ENCODE peak calls at places on chromosomes 6 and 20, in seven cellular contexts. B is tibial nerve, F is lower leg skin, I is Peyer's patch, Z is prostate gland, L is spleen, Y is uterus. N is an unnamed sample.

GRCh38 chr20:22579711-22580697 is 4.4 kb downstream of the FOXA2 start:
- DNase-seq in B (no peak), F (no peak), I (no peak), Z (no peak), L (no peak), Y (no peak), N (no peak)

GRCh38 chr6:28977351-28978136 is 27.6 kb downstream of the ZNF311 start:
- DNase-seq in B (no peak), F (no peak), I (no peak), Z (no peak), L (peak), Y (no peak), N (no peak)

GRCh38 chr6:90286884-90287488 is 9.7 kb downstream of the BACH2 start:
- DNase-seq in B (no peak), F (no peak), I (peak), Z (peak), L (no peak), Y (peak), N (peak)

GRCh38 chr20:25249198-25249931 is 1.5 kb downstream of the PYGB start:
- DNase-seq in B (no peak), F (no peak), I (no peak), Z (peak), L (no peak), Y (no peak), N (peak)

GRCh38 chr6:148251286-148251685 is 91.4 kb upstream of the SASH1 start:
- DNase-seq in B (no peak), F (no peak), I (no peak), Z (no peak), L (no peak), Y (no peak), N (no peak)

GRCh38 chr20:25039697-25040437 is 18.1 kb downstream of the ACSS1 start:
- DNase-seq in B (peak), F (peak), I (no peak), Z (peak), L (peak), Y (peak), N (peak)

GRCh38 chr6:134964451-134965203 is 14.7 kb upstream of the ALDH8A1 start:
- DNase-seq in B (no peak), F (no peak), I (no peak), Z (no peak), L (no peak), Y (no peak), N (no peak)

GRCh38 chr6:14316911-14317535 is 199.5 kb downstream of the CD83 start:
- DNase-seq in B (no peak), F (no peak), I (peak), Z (peak), L (no peak), Y (no peak), N (no peak)

GRCh38 chr6:110523461-110524021 is 47.1 kb upstream of the SLC22A16 start:
- DNase-seq in B (no peak), F (no peak), I (no peak), Z (no peak), L (no peak), Y (no peak), N (no peak)

GRCh38 chr20:9969626-9970025 is 65.2 kb upstream of the ANKEF1 start:
- DNase-seq in B (no peak), F (no peak), I (no peak), Z (no peak), L (no peak), Y (no peak), N (no peak)

GRCh38 chr20:57620274-57620990 is at the start of gene ZBP1:
- DNase-seq in B (no peak), F (no peak), I (peak), Z (peak), L (peak), Y (no peak), N (peak)

GRCh38 chr20:57619053-57619831 is 984 bp downstream of the ZBP1 start:
- DNase-seq in B (no peak), F (peak), I (peak), Z (no peak), L (peak), Y (no peak), N (peak)

GRCh38 chr20:57618091-57618765 is 2.0 kb downstream of the ZBP1 start:
- DNase-seq in B (no peak), F (no peak), I (peak), Z (peak), L (peak), Y (no peak), N (peak)

GRCh38 chr20:57617079-57617795 is 3.0 kb downstream of the ZBP1 start:
- DNase-seq in B (no peak), F (no peak), I (peak), Z (no peak), L (peak), Y (no peak), N (no peak)

DNA sequence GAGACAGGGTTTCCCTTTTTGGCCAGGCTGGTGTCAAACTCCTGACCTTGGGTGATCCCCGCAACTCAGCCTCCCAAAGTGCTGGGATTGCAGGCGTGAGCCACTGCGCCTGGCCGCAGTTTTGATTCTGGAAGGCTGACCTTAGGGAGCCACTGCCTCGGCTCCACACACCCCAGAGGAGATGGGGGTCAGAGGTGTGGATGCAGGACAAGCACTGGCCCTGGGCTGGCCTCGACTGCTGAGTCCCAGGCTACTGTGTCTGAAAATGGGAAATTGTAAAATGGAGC is 1.5 kb downstream of the ZBP1 start:
- DNase-seq in B (no peak), F (no peak), I (no peak), Z (no peak), L (no peak), Y (no peak), N (no peak)
- H3K4me3 ChIP-seq in B (no peak), F (no peak), I (peak), Z (no peak), L (peak), Y (no peak), N (no peak)

DNA sequence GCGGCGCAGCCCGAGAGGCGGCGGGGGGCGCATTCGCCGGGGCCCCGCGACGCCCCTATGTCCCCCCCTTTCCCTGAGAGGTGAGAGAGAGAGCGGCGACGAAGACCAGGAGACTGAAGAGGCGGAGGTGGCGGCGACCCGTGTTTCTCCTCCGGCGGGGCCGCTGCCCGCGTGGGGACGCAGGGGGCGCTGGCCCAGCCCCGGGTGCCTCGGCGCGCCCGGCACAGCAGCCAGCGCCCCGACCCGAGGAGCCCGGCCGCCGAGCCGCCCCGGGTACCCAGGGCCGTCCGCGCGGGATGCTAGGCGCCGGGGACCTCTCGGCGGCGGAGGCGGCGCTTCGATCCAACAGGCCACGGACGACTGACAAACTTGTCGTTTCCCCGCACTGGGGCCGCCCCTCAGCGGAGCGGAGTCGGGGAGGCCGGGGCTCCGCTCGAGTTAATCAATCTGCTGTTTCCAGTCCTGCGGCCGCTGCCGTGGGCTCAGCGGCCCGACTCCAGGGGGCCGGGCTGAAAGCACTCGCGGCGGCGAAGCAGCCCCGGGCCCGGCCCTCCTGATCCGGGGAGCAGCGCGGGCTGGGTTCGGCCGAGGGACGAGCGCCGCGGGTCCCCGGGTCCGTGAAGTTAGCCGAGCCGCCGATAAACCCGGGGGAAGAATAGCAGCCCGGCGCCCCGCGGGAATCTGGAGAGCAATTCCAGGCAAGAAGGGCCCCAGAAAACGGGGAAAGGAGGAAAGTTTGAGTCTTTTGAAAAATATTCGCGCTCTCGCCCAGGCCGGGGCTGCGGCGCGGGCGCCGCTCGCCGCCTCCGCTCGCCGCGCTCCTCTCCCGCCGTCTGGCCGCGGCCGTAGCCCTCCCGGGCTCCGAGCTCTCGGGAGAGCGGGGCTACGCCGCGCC is 595 bp downstream of the MDGA1 start:
- DNase-seq in B (peak), F (no peak), I (peak), Z (no peak), L (peak), Y (no peak), N (no peak)
- TF ChIP-seq POLR2A in B (no peak), F (no peak), I (no peak), Z (no peak), L (no peak), Y (no peak), N (no peak)

DNA sequence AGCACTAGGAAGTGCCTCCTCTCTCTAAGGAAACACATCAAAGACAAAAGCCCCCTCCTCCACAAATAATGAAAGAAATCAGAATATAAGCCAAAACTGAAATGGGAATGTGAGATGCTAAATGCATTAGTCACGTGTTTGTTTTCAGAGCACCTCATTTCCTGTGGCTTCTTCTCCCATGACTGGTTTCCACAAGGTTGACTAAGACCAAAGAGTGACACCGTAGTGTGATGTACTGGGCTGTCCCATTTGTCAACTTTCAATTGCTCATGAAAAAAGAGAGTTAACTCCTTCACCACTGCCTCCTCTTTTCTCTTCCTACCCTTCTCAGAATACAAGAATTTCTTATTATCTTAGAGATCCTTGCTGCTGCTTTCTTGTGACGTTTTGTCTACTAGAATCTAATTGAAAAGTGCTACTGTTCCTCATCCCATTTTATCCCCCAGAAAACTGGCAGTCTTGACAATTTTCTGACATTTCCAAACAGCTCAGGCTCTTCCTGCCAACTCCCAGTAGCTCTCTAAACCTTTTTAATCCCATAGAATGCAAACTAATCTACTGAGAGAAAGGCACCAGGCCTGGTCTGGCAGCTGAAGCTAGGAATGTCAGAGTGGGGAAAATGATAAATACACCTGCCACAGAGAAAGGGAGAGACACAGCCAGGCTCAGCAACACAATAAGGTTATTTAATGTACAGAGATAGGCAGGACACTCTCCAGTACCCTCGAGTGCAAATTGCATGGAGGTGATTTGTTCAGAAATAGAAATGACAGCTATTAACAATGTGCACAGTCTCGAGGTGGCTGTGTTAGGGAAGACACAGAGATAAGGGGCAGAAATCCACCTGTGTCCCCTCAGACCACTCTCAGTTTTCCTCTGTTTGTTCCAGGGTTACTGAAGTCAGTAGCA is 671.7 kb upstream of the NRSN1 start:
- DNase-seq in B (no peak), F (no peak), I (no peak), Z (no peak), L (no peak), Y (no peak), N (no peak)
- H3K4me3 ChIP-seq in B (no peak), F (no peak), I (no peak), Z (no peak), L (no peak), Y (no peak), N (no peak)

DNA sequence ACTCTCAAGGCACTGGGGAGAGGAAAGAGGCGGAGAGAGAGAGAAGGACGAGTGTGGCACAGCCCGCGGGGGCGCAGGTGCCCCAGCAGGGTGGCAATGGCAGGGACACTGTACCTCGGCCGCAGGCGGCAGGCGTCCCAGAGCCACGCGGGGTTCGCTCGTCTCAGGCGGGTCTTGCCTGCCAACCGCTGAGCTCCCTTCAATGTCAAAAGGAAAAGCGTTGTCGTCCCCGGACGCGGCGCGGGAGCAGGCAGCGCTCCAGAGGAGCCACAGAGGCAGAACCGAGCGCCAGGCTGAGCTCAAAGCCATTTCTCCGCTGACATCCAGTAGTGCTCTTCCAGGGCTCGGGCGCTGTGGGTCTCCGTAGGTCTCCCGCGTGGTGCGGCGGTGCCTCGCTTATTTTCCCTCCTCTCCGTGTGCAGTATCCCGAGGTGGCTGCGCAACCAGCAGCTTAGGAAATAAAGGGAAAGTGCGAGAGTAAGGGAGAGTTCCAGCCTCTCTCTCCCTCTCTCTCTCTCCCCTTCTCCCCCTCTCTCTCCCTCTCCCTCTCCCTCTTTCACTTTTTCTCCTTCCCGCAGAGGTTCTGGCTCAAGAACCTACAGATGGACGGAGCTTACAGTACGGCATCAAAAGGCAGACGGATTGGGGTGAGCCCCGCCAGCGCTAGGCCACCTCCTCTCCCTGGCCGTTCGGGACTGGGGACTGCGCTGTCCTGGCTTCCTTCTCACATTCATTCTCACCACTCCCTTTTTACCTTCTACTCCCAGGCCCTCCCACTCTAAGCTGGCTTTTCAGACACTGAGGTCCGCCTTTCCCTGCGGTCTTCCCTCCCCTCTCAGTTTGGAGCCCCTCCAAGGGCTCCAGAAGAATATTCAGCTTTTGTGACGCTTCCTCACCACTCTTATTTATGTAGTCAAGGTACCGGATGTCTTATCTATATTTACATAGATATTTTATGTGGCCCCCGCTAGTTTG is at the start of gene LAMA4:
- DNase-seq in B (peak), F (no peak), I (no peak), Z (no peak), L (peak), Y (peak), N (peak)
- TF ChIP-seq POLR2A in B (no peak), F (no peak), I (no peak), Z (peak), L (no peak), Y (peak), N (peak)

DNA sequence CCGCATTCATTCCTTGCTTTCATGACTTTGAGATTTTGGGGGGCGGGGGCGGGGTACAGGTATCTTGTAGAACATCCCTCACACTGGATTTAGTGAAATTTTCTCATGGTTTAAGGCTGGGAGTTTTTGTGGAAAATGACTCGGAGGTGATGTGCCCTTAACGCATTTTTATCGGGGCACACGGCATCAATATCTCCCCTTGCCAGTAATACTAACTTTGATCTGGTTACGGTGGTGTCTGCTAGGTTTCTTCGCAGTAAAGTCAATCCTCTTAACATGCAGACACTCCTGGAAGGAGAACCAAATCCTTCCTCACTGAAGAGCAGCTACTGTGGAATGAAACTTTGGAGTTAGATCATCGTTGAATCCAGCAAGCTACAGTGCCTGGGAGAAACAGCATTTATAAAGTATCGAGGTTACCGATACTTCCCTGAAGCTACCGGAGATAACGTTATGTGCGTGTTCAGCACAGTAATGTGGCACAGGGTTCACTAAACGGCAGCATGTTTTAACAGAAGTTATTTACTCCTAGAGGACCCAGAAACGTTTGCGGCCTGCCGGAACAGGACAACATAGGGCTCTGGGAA is 1.2 kb upstream of the DYNLRB1 start:
- DNase-seq in B (no peak), F (no peak), I (no peak), Z (no peak), L (no peak), Y (no peak), N (no peak)
- H3K4me3 ChIP-seq in B (peak), F (no peak), I (peak), Z (peak), L (peak), Y (peak), N (peak)

GRCh38 chr20:50469796-50470195 is 40.4 kb upstream of the PTPN1 start:
- DNase-seq in B (no peak), F (no peak), I (no peak), Z (no peak), L (no peak), Y (no peak), N (no peak)
- TF ChIP-seq POLR2A in B (no peak), F (no peak), I (no peak), Z (no peak), L (no peak), Y (no peak), N (no peak)

GRCh38 chr6:109001554-109001953 is 93.1 kb downstream of the SESN1 start:
- DNase-seq in B (no peak), F (no peak), I (no peak), Z (no peak), L (no peak), Y (no peak), N (no peak)
- H3K4me3 ChIP-seq in B (no peak), F (no peak), I (no peak), Z (peak), L (peak), Y (peak), N (no peak)

DNA sequence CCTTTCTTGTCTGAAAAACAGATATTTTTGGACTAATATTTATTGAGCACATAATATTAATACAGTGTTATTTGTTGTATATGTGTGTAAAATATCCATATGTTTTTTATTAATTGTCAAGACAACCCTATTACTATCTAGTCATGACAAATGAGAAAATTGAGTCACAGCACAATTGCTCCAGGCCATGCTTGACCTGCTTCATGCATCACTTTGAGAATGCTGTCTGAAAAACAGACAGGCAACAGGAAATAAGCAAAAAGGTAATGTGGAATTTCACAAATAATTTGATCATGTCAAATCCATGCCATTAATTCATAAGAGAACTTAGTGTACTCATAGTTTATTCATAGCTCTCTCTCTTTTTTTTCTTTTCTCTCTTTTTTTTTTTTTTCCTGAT is 246.5 kb downstream of the RIMS1 start:
- DNase-seq in B (no peak), F (no peak), I (no peak), Z (no peak), L (no peak), Y (no peak), N (no peak)
- TF ChIP-seq POLR2A in B (no peak), F (no peak), I (no peak), Z (no peak), L (no peak), Y (no peak), N (no peak)

GRCh38 chr6:73249998-73250397 is 13.0 kb downstream of the KHDC1 start:
- DNase-seq in B (no peak), F (no peak), I (no peak), Z (no peak), L (no peak), Y (no peak), N (no peak)
- H3K4me3 ChIP-seq in B (no peak), F (no peak), I (no peak), Z (no peak), L (no peak), Y (no peak), N (no peak)